ENCODE peak calls at places on chromosomes 3 and 15, in four cellular contexts. M is fibroblast of lung, N is GM23248, T is right lobe of liver. J is an unnamed sample.
A peak's percentile ranks its signal among the peaks of the same experiment; 100 is the strongest.

GRCh38 chr15:57384816-57385215 is 8.5 kb downstream of the CGNL1 start:
- DNase-seq in M (peak; percentile 34), N (peak; percentile 42), T (no peak), J (no peak)

GRCh38 chr15:90497912-90498311 is 31.8 kb upstream of the CRTC3 start:
- DNase-seq in M (no peak), N (no peak), T (no peak), J (no peak)

GRCh38 chr3:88180398-88180999 is 30.7 kb downstream of the C3orf38 start:
- DNase-seq in M (peak; percentile 71), N (peak; percentile 62), T (no peak), J (no peak)

GRCh38 chr15:61794276-61794675 is 266.0 kb downstream of the VPS13C start:
- DNase-seq in M (peak; percentile 67), N (peak; percentile 5), T (no peak), J (no peak)

GRCh38 chr3:23649502-23649901 is 156.3 kb upstream of the UBE2E1 start:
- DNase-seq in M (no peak), N (no peak), T (no peak), J (no peak)

GRCh38 chr3:50028336-50028735 is 60.4 kb upstream of the RBM5 start:
- DNase-seq in M (no peak), N (peak; percentile 45), T (no peak), J (no peak)

GRCh38 chr3:126524429-126524988 is 554 bp downstream of the CHST13 start:
- DNase-seq in M (no peak), N (peak; percentile 36), T (peak; percentile 60), J (peak; percentile 70)

GRCh38 chr15:31062965-31063355 is 38.6 kb downstream of the TRPM1 start:
- DNase-seq in M (no peak), N (peak; percentile 27), T (no peak), J (no peak)

GRCh38 chr15:79168922-79169322 is 78.3 kb upstream of the RASGRF1 start:
- DNase-seq in M (no peak), N (peak; percentile 62), T (no peak), J (no peak)

GRCh38 chr3:189108735-189109134 is 63.0 kb upstream of the TPRG1 start:
- DNase-seq in M (no peak), N (no peak), T (no peak), J (no peak)

GRCh38 chr3:11477286-11477935 is 166.3 kb downstream of the VGLL4 start:
- DNase-seq in M (peak; percentile 80), N (peak; percentile 82), T (no peak), J (no peak)

GRCh38 chr3:154252759-154253638 is 71.3 kb downstream of the DHX36 start:
- DNase-seq in M (peak; percentile 90), N (peak; percentile 93), T (peak; percentile 90), J (peak; percentile 97)

GRCh38 chr3:186609247-186609868 is 3.5 kb upstream of the AHSG start:
- DNase-seq in M (no peak), N (peak; percentile 29), T (peak; percentile 47), J (peak; percentile 64)

GRCh38 chr3:81581966-81582599 is 179.4 kb downstream of the GBE1 start:
- DNase-seq in M (peak; percentile 62), N (peak; percentile 67), T (no peak), J (no peak)

GRCh38 chr3:187955076-187955952 is 198.6 kb upstream of the LPP start:
- DNase-seq in M (peak; percentile 99), N (peak; percentile 90), T (no peak), J (no peak)

GRCh38 chr3:185764168-185764988 is 60.5 kb downstream of the IGF2BP2 start:
- DNase-seq in M (peak; percentile 62), N (peak; percentile 81), T (no peak), J (no peak)

GRCh38 chr3:9116351-9116750 is 133.1 kb downstream of the SRGAP3 start:
- DNase-seq in M (no peak), N (no peak), T (no peak), J (no peak)

GRCh38 chr15:22811640-22812039 is 25.2 kb downstream of the NIPA1 start:
- DNase-seq in M (no peak), N (peak; percentile 30), T (peak; percentile 63), J (peak; percentile 59)

GRCh38 chr3:32930161-32930560 is 21.3 kb upstream of the CCR4 start:
- DNase-seq in M (no peak), N (no peak), T (no peak), J (no peak)

GRCh38 chr3:39144095-39144747 is 9.2 kb downstream of the CSRNP1 start:
- DNase-seq in M (no peak), N (no peak), T (no peak), J (peak; percentile 80)

GRCh38 chr3:173371848-173372487 is 25.6 kb upstream of the NLGN1 start:
- DNase-seq in M (peak; percentile 49), N (peak; percentile 69), T (no peak), J (no peak)

GRCh38 chr15:98413973-98414546 is 234.3 kb upstream of the IGF1R start:
- DNase-seq in M (no peak), N (peak; percentile 27), T (no peak), J (no peak)

GRCh38 chr3:55966566-55966965 is 479.5 kb upstream of the WNT5A start:
- DNase-seq in M (no peak), N (no peak), T (no peak), J (no peak)

GRCh38 chr15:39250460-39251186 is 330.3 kb upstream of the THBS1 start:
- DNase-seq in M (no peak), N (no peak), T (no peak), J (no peak)

GRCh38 chr3:151201046-151201730 is 1.8 kb downstream of the GPR171 start:
- DNase-seq in M (no peak), N (no peak), T (no peak), J (no peak)

GRCh38 chr3:58198804-58199203 is 12.0 kb downstream of the DNASE1L3 start:
- DNase-seq in M (no peak), N (no peak), T (no peak), J (no peak)

GRCh38 chr3:45499529-45499928 is 95.0 kb upstream of the LIMD1 start:
- DNase-seq in M (peak; percentile 79), N (peak; percentile 64), T (no peak), J (no peak)

GRCh38 chr3:188061133-188061532 is 92.8 kb upstream of the LPP start:
- DNase-seq in M (peak; percentile 20), N (peak; percentile 47), T (no peak), J (no peak)

GRCh38 chr15:26023231-26023630 is 160.1 kb upstream of the ATP10A start:
- DNase-seq in M (no peak), N (no peak), T (no peak), J (no peak)

GRCh38 chr3:67044295-67044694 is 46.2 kb downstream of the KBTBD8 start:
- DNase-seq in M (peak; percentile 1), N (peak; percentile 19), T (no peak), J (no peak)

GRCh38 chr3:156382458-156383346 is 172.2 kb downstream of the SSR3 start:
- DNase-seq in M (peak; percentile 43), N (peak; percentile 51), T (peak; percentile 37), J (no peak)

GRCh38 chr3:49994476-49994875 is 54.5 kb downstream of the RBM6 start:
- DNase-seq in M (no peak), N (no peak), T (no peak), J (no peak)

GRCh38 chr3:51045006-51045405 is 340.1 kb upstream of the MANF start:
- DNase-seq in M (no peak), N (no peak), T (no peak), J (no peak)

GRCh38 chr15:60589253-60589652 is 110.3 kb upstream of the ICE2 start:
- DNase-seq in M (no peak), N (no peak), T (no peak), J (no peak)

GRCh38 chr3:182570934-182571594 is 222.2 kb upstream of the ATP11B start:
- DNase-seq in M (no peak), N (no peak), T (no peak), J (no peak)

GRCh38 chr15:91950631-91951384 is 97.3 kb downstream of the SLCO3A1 start:
- DNase-seq in M (peak; percentile 84), N (peak; percentile 25), T (no peak), J (no peak)

GRCh38 chr3:138974467-138974866 is 27.4 kb downstream of the FOXL2NB start:
- DNase-seq in M (no peak), N (peak; percentile 67), T (no peak), J (no peak)

DNA sequence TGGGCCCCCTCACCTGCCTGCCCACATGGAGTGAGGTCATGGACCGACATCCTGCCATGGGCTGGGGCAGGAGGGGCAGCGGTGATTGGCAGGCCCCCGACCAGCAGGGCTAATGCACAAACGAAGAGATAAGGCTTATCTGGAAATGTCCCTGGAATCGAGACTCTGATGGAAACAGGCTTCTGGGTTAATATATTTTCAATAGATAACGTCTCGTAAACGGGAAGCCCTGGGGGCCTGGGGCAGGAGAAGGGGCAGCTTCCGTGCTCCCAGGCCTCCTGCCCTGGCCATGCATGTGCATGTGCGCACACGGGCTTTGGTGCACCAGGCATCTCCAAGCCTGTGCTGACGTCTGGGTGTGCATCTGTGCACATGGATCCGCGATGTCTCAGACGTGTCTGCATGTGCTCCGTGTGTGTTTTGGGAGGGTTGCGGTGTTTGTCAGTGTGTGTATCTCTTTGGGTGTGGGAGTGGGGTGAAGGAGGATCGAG is 55.1 kb downstream of the DNAJB8 start:
- DNase-seq in M (no peak), N (no peak), T (no peak), J (no peak)
- H3K27ac ChIP-seq in M (no peak overlapping the region), N (no peak overlapping the region), T (no peak overlapping the region), J (peak overlapping the region; percentile 5)

DNA sequence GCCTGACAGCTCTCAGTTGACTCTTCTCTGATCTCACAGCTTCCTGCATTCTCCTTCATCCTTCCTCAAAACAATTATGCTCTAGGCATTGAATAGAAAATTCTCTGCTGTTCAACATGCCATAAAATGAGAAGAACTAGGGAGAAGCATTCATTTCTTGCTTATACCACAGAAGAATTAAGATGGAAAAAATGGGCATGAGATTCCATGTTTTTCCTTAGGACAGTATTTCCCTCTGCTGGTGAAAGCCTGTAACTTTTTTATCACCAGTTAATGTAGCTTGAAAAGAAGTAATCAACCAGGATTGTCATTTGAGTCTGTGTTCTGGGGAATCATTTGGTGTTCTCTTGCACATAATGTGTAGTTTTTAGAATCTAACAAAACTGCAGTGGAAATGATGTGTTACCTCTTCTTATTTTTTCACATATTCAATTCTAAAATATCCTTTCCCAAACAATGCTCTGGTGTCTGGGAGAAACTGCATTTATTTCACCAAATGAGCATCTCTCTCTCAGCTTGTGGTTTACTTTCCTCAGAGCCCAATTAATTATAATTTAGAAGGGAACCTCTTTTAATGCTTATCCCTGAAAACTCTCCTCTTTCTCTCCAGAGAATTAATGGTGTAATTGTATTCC is 92.8 kb upstream of the DCBLD2 start:
- DNase-seq in M (peak; percentile 86), N (peak; percentile 74), T (no peak), J (no peak)
- H3K27ac ChIP-seq in M (no peak overlapping the region), N (no peak overlapping the region), T (no peak overlapping the region), J (no peak overlapping the region)

GRCh38 chr3:71433631-71434030 is 149.9 kb downstream of the FOXP1 start:
- DNase-seq in M (no peak), N (no peak), T (no peak), J (no peak)
- H3K27ac ChIP-seq in M (no peak overlapping the region), N (no peak overlapping the region), T (no peak overlapping the region), J (no peak overlapping the region)

GRCh38 chr3:69772152-69772867 is 33.0 kb downstream of the MITF start:
- DNase-seq in M (no peak), N (no peak), T (no peak), J (no peak)
- H3K27ac ChIP-seq in M (no peak overlapping the region), N (no peak overlapping the region), T (no peak overlapping the region), J (no peak overlapping the region)

DNA sequence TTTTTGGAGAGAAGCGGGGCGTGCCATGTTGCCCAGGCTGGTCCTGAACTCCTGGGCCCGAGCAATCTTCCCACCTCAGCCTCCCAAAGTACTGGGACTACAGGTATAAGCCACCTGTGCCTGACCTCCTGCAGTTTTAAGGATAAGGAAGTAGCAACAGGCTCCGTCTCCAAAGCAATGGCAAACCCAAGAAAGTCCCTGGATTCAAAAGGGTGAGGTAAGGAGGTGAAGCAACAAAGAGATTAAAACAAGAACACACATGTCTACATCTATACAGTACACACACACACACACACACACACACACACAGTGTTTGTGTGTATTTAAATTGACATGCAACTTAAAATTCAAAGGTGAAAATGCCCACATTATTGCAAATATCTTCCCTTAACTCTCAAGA is 58.9 kb downstream of the ABCC5 start:
- DNase-seq in M (no peak), N (no peak), T (no peak), J (no peak)
- H3K27ac ChIP-seq in M (no peak overlapping the region), N (no peak overlapping the region), T (no peak overlapping the region), J (no peak overlapping the region)

J was measured in pancreas.